ENCODE peak calls at places on chromosomes 2 and 18, in four cellular contexts. G is endothelial cell of umbilical vein, B is globus pallidus, E is nephron progenitor cell. K is an unnamed sample.
A peak's percentile ranks its signal among the peaks of the same experiment; 100 is the strongest.

GRCh38 chr2:149860276-149860921 is 272.8 kb upstream of the MMADHC start:
- DNase-seq in G (peak; percentile 75), B (peak; percentile 29), E (no peak), K (no peak)

GRCh38 chr2:220336771-220337170 is 709.3 kb downstream of the SLC4A3 start:
- DNase-seq in G (no peak), B (no peak), E (no peak), K (no peak)

GRCh38 chr2:45014016-45014702 is 4.9 kb upstream of the SIX2 start:
- DNase-seq in G (peak; percentile 47), B (peak; percentile 8), E (peak; percentile 81), K (no peak)

GRCh38 chr2:62292190-62292589 is 96.3 kb downstream of the B3GNT2 start:
- DNase-seq in E (no peak), G (no peak), B (no peak), K (no peak)

GRCh38 chr2:232276739-232277313 is 101.7 kb upstream of the ALPP start:
- DNase-seq in E (no peak), G (no peak), B (no peak), K (no peak)

GRCh38 chr2:150526827-150527226 is 39.4 kb upstream of the RND3 start:
- DNase-seq in B (no peak), E (peak; percentile 2), G (peak; percentile 75), K (no peak)

GRCh38 chr2:113117594-113118262 is 9.7 kb upstream of the IL1RN start:
- DNase-seq in E (no peak), B (no peak), G (no peak), K (no peak)

GRCh38 chr2:216721141-216721540 is 25.8 kb upstream of the IGFBP5 start:
- DNase-seq in E (no peak), B (no peak), G (no peak), K (no peak)

GRCh38 chr18:9095297-9096012 is 7.0 kb upstream of the NDUFV2 start:
- DNase-seq in G (no peak), E (no peak), B (no peak), K (no peak)

GRCh38 chr2:65220432-65221131 is 7.0 kb upstream of the ACTR2 start:
- DNase-seq in E (no peak), B (no peak), G (no peak), K (no peak)

GRCh38 chr2:40431600-40431955 is 20.3 kb downstream of the SLC8A1 start:
- DNase-seq in G (no peak), B (peak; percentile 45), E (no peak), K (no peak)

GRCh38 chr2:144836635-144837350 is 316.9 kb upstream of the ZEB2 start:
- DNase-seq in E (no peak), G (no peak), B (no peak), K (no peak)

GRCh38 chr18:45569566-45569965 is 45.7 kb upstream of the SLC14A2 start:
- DNase-seq in G (no peak), B (no peak), E (no peak), K (peak; percentile 53)